ENCODE peak calls at places on chromosomes 5 and 9, in six cellular contexts. G is omental fat pad, T is choroid plexus epithelial cell, H is type B pancreatic cell, M is ovary, Y is endothelial cell. D is an unnamed sample.

GRCh38 chr9:94150890-94151660 is 66.8 kb downstream of the PTPDC1 start:
- DNase-seq in G (no peak), T (no peak), H (no peak), M (no peak), Y (no peak), D (no peak)

GRCh38 chr5:159052282-159053011 is 47.3 kb downstream of the EBF1 start:
- DNase-seq in G (no peak), T (peak), H (no peak), M (no peak), Y (no peak), D (peak)

GRCh38 chr5:10354048-10354872 is 765 bp downstream of the MARCHF6 start:
- DNase-seq in G (no peak), T (peak), H (no peak), M (peak), Y (peak), D (peak)

GRCh38 chr5:126846344-126846743 is 69.4 kb downstream of the LMNB1 start:
- DNase-seq in G (no peak), T (peak), H (no peak), M (no peak), Y (no peak), D (no peak)

GRCh38 chr9:83707518-83707767 is 315 bp downstream of the UBQLN1 start:
- DNase-seq in G (peak), T (no peak), H (no peak), M (no peak), Y (no peak), D (no peak)

GRCh38 chr9:132260846-132261245 is 93.9 kb downstream of the SETX start:
- DNase-seq in G (no peak), T (no peak), H (peak), M (no peak), Y (no peak), D (no peak)

GRCh38 chr5:72558383-72558782 is 51.2 kb upstream of the ZNF366 start:
- DNase-seq in G (no peak), T (no peak), H (no peak), M (no peak), Y (no peak), D (peak)

GRCh38 chr9:125843646-125844045 is 96.5 kb downstream of the PBX3 start:
- DNase-seq in G (no peak), T (peak), H (no peak), M (no peak), Y (no peak), D (no peak)

GRCh38 chr5:67462150-67462549 is 265.6 kb upstream of the CD180 start:
- DNase-seq in G (no peak), T (no peak), H (no peak), M (no peak), Y (no peak), D (no peak)

GRCh38 chr5:57745676-57746075 is 263.1 kb upstream of the ACTBL2 start:
- DNase-seq in G (no peak), T (peak), H (no peak), M (no peak), Y (no peak), D (no peak)

GRCh38 chr5:8628521-8628920 is 759.6 kb downstream of the MTRR start:
- DNase-seq in G (no peak), T (no peak), H (no peak), M (no peak), Y (no peak), D (no peak)

DNA sequence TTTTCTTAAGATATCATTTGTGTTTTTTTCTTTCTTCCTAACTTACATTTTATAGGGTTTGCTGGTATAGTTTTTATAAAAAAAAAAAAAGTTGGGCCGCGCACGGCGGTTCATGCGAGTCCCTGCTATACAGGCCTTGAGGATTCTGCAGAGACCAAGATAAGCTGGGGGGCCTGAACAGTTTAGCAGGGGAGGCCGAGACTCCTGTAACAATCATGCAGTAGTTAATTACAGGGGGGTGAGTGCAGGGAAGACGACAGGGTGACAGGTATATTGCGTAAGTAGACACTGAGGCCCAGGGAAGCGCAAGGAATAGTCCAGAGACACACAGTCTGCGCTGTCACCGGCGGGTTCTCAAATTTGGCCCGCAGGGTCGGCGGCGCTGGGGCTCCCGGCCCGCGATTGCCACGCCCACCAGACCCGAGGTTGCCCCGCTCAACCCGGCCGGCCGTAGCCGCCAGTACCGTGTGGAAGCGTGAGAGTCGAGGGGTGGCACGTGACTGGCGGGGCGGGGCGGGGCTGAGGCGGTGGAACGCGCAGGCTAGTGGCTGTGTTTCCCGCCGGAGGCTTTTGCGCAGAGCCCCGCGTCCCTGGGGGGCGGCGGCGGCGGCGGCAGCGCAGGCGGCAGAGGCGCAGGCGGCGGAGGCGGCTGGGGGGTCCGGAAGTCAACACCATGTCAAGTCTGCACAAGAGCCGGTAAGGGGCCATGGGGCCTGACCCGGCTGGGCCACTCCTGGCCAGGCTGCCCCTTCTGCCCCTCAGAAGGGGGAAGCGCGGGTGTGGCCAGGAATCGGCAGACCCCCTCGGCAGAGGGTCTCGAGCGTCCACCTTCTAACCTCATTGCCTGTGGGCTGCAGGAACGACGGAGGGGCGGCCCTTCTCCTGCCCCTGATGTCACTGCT is at the start of gene TBC1D13:
- DNase-seq in G (peak), T (peak), H (peak), M (peak), Y (peak), D (peak)
- TF ChIP-seq CTCF in G (no peak), T (no peak), H (no peak), M (no peak), Y (no peak), D (no peak)

GRCh38 chr9:117551171-117551570 is 136.3 kb upstream of the ASTN2 start:
- DNase-seq in G (no peak), T (no peak), H (no peak), M (no peak), Y (no peak), D (no peak)

GRCh38 chr9:117552811-117553210 is 138.0 kb upstream of the ASTN2 start:
- DNase-seq in G (no peak), T (no peak), H (no peak), M (no peak), Y (no peak), D (no peak)

GRCh38 chr9:117555964-117556629 is 141.2 kb upstream of the ASTN2 start:
- DNase-seq in G (no peak), T (peak), H (no peak), M (no peak), Y (peak), D (peak)
- TF ChIP-seq CTCF in G (no peak), T (peak), H (peak), M (no peak), Y (peak), D (peak)

GRCh38 chr5:141849371-141850182 is 28.6 kb downstream of the PCDH1 start:
- DNase-seq in G (peak), T (peak), H (peak), M (peak), Y (peak), D (peak)

GRCh38 chr5:141851195-141851874 is 26.9 kb downstream of the PCDH1 start:
- DNase-seq in G (no peak), T (no peak), H (no peak), M (no peak), Y (no peak), D (no peak)

GRCh38 chr5:141848771-141849370 is 29.3 kb downstream of the PCDH1 start:
- DNase-seq in G (peak), T (peak), H (no peak), M (no peak), Y (peak), D (peak)

GRCh38 chr5:141850786-141851185 is 27.4 kb downstream of the PCDH1 start:
- DNase-seq in G (no peak), T (no peak), H (no peak), M (no peak), Y (no peak), D (peak)

DNA sequence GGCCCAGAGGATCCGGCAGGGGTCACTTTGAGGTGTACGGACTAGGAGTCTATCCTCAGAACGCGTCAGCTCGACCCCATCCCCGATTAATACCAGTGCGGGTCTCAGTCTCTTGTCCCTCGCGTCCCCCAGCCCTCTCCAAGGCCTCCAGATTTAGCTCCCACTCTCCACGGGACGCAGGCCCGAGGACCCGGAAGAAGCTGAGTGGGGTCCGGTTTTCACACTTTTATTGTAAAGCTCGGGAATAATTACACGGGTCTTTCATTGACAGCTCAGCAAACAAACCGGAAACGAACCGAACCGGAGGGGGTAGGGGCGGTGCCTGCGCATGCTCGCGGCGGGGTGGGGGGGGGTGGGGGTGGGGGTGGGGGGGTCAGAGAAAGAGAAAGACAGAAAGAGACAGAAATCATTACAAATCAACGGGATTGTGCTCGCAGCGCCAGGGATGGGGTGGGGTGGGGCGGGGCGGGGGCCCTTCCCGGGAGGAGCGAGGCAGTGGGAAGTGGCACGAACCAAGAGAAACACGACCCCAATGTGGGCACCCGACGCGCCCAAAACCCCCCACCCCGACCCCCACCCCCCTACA is 27.9 kb downstream of the PCDH1 start:
- DNase-seq in G (no peak), T (peak), H (no peak), M (peak), Y (no peak), D (no peak)
- TF ChIP-seq CTCF in G (no peak), T (no peak), H (no peak), M (no peak), Y (no peak), D (no peak)

DNA sequence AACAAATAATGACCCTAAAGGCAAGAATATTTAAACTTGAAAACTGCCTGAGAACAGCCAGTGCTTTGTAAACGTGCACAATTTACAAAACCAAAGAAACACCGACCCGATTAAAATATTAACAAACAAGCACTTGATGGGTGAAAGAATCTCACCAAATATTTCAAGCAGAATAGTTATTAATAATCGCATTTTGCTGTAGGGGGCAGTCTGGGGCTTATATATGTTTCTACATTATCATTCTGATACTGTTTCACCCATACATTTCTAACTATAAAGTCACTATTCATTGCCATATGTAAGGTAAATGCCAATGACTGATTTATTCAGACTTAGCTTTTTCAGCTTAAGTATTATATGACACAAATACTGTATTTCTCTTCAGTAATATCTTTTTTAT is 37.7 kb downstream of the UBAP2 start:
- DNase-seq in G (no peak), T (peak), H (no peak), M (no peak), Y (no peak), D (no peak)
- TF ChIP-seq CTCF in G (no peak), T (peak), H (peak), M (no peak), Y (no peak), D (peak)

DNA sequence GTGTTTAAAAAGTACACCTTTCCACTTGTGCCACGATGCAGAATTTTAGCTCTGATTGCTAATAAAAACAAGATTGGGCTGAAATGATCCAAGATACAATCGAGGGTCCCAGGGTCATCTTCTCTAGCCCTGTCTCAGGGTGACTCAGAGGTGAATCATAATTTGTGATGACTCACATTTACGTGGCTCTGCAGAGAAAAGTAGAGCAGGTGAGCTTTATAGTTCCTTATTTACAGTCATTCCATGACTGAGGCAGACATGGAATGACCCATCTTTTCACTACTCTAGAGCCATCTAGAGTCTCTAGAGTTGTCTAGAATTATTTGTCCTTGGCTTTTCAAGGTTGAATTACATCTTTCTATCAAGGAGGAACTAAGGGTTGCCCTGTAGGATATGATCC is 155.2 kb downstream of the GAS1 start:
- DNase-seq in G (no peak), T (no peak), H (no peak), M (no peak), Y (no peak), D (no peak)
- TF ChIP-seq CTCF in G (no peak), T (no peak), H (no peak), M (no peak), Y (no peak), D (no peak)

GRCh38 chr5:96258692-96259091 is 174.4 kb downstream of the PCSK1 start:
- DNase-seq in G (no peak), T (no peak), H (no peak), M (no peak), Y (no peak), D (no peak)

GRCh38 chr5:96259211-96259772 is 173.8 kb downstream of the PCSK1 start:
- DNase-seq in G (no peak), T (peak), H (no peak), M (no peak), Y (no peak), D (no peak)

GRCh38 chr5:96260009-96260408 is 173.0 kb downstream of the PCSK1 start:
- DNase-seq in G (no peak), T (no peak), H (no peak), M (no peak), Y (no peak), D (no peak)

GRCh38 chr5:96256795-96257470 is 176.1 kb downstream of the PCSK1 start:
- DNase-seq in G (no peak), T (peak), H (no peak), M (no peak), Y (no peak), D (no peak)

GRCh38 chr5:96257904-96258303 is 175.1 kb downstream of the PCSK1 start:
- DNase-seq in G (no peak), T (peak), H (no peak), M (no peak), Y (no peak), D (no peak)
- TF ChIP-seq CTCF in G (no peak), T (no peak), H (no peak), M (no peak), Y (no peak), D (no peak)

GRCh38 chr9:28620661-28621060 is 1047.4 kb upstream of the C9orf72 start:
- DNase-seq in G (no peak), T (no peak), H (no peak), M (no peak), Y (no peak), D (no peak)

GRCh38 chr9:28624771-28625170 is 1051.5 kb upstream of the C9orf72 start:
- DNase-seq in G (no peak), T (no peak), H (no peak), M (no peak), Y (no peak), D (no peak)

DNA sequence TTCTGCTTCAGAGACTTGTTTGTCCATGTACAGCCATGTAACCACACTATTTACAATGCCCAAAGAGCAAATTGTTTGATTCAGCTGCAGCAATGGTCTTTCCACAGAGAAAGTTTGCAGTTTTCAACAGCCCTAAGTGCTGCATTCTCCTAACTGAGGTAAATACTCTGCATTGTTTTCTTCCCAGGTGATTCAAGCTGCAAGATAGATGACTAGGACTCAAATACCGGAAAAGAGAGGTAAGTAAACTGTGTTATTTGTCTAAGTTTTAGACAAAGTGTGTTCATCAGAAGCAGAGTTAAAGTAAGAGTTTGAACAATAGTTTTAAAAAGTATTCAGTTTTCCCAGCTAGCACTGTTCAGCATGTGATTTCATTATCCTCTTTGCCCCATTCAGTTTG is 1046.7 kb upstream of the C9orf72 start:
- DNase-seq in G (no peak), T (no peak), H (no peak), M (no peak), Y (no peak), D (no peak)
- TF ChIP-seq CTCF in G (no peak), T (no peak), H (no peak), M (no peak), Y (no peak), D (no peak)